ENCODE peak calls at places on chromosomes 6 and 20, in eight cellular contexts. B, R, S, Z, W, A, V and L are unnamed samples.

GRCh38 chr20:56091635-56092180 is 86.4 kb upstream of the CBLN4 start:
- DNase-seq in B (no peak), V (no peak), Z (no peak), W (no peak), S (no peak), R (no peak), A (no peak), L (no peak)

GRCh38 chr6:47766445-47766844 is 15.4 kb upstream of the OPN5 start:
- DNase-seq in V (no peak), S (no peak), A (no peak), Z (no peak), R (no peak), W (no peak), B (no peak), L (no peak)

GRCh38 chr6:163282672-163283071 is 131.8 kb upstream of the QKI start:
- DNase-seq in A (no peak), B (no peak), R (no peak), V (peak), W (no peak), S (no peak), Z (no peak), L (no peak)

GRCh38 chr6:8175046-8175777 is 72.9 kb upstream of the EEF1E1 start:
- DNase-seq in R (no peak), A (no peak), V (no peak), Z (no peak), B (no peak), W (no peak), S (no peak), L (no peak)

GRCh38 chr6:122129313-122130025 is 270.0 kb upstream of the HSF2 start:
- DNase-seq in B (no peak), Z (no peak), V (no peak), R (no peak), S (no peak), W (no peak), A (no peak), L (no peak)

GRCh38 chr6:81105998-81106397 is 646.5 kb downstream of the TENT5A start:
- DNase-seq in R (no peak), S (no peak), W (no peak), Z (no peak), V (peak), B (no peak), A (no peak), L (no peak)

GRCh38 chr6:136582702-136583471 is 32.7 kb upstream of the MAP7 start:
- DNase-seq in Z (no peak), V (peak), S (no peak), W (no peak), B (peak), A (no peak), R (peak), L (peak)

GRCh38 chr6:43714311-43715055 is 26.9 kb upstream of the MRPS18A start:
- DNase-seq in R (no peak), V (peak), S (no peak), B (peak), W (no peak), A (no peak), Z (no peak), L (no peak)

GRCh38 chr20:4864292-4864691 is 137.0 kb downstream of the SLC23A2 start:
- DNase-seq in R (no peak), B (no peak), Z (no peak), V (no peak), W (no peak), S (no peak), A (no peak), L (no peak)

GRCh38 chr6:1765160-1765900 is 155.6 kb downstream of the FOXC1 start:
- DNase-seq in S (no peak), B (no peak), Z (no peak), R (no peak), V (no peak), A (no peak), W (no peak), L (no peak)

GRCh38 chr6:21769405-21769851 is 175.9 kb downstream of the SOX4 start:
- DNase-seq in W (no peak), S (no peak), R (no peak), A (no peak), Z (no peak), V (peak), B (peak), L (peak)

GRCh38 chr6:146546440-146546839 is 2.8 kb downstream of the RAB32 start:
- DNase-seq in W (no peak), B (peak), V (peak), R (no peak), S (no peak), Z (no peak), A (no peak), L (peak)

GRCh38 chr6:164109770-164110140 is 695.2 kb downstream of the QKI start:
- DNase-seq in A (no peak), R (no peak), V (peak), B (peak), S (peak), W (no peak), Z (no peak), L (peak)

GRCh38 chr6:170429457-170429856 is 122.9 kb downstream of the FAM120B start:
- DNase-seq in V (peak), B (no peak), W (no peak), R (no peak), S (peak), A (no peak), Z (no peak), L (peak)

GRCh38 chr6:4780360-4780812 is 4.2 kb downstream of the CDYL start:
- DNase-seq in Z (no peak), R (no peak), S (no peak), W (no peak), B (peak), A (no peak), V (peak), L (peak)

GRCh38 chr6:156880913-156881312 is 103.7 kb downstream of the ARID1B start:
- DNase-seq in Z (no peak), B (no peak), W (no peak), R (peak), S (no peak), V (no peak), A (no peak), L (no peak)

GRCh38 chr20:46073024-46073423 is 16.7 kb downstream of the NCOA5 start:
- DNase-seq in A (no peak), S (no peak), W (no peak), B (no peak), V (no peak), Z (no peak), R (no peak), L (no peak)

GRCh38 chr20:37990571-37991151 is 42.6 kb downstream of the TTI1 start:
- DNase-seq in A (no peak), R (no peak), S (no peak), B (peak), Z (peak), W (peak), V (peak), L (peak)

GRCh38 chr6:130019796-130020105 is 1.4 kb downstream of the L3MBTL3 start:
- DNase-seq in Z (no peak), W (no peak), V (no peak), A (no peak), B (no peak), R (no peak), S (no peak), L (no peak)

GRCh38 chr6:88870728-88871330 is 92.6 kb downstream of the RNGTT start:
- DNase-seq in S (peak), B (peak), R (peak), A (no peak), Z (peak), W (peak), V (peak), L (peak)

GRCh38 chr6:3819161-3820110 is 29.7 kb upstream of the FAM50B start:
- DNase-seq in A (no peak), Z (no peak), W (no peak), B (peak), V (no peak), R (no peak), S (no peak), L (no peak)

GRCh38 chr20:3374296-3374695 is 33.2 kb downstream of the DNAAF9 start:
- DNase-seq in W (no peak), S (no peak), V (no peak), Z (no peak), R (no peak), A (no peak), B (peak), L (peak)

GRCh38 chr20:33677991-33678431 is 3.8 kb upstream of the NECAB3 start:
- DNase-seq in Z (no peak), S (no peak), B (no peak), R (no peak), W (no peak), V (no peak), A (no peak), L (no peak)

GRCh38 chr6:12836009-12836408 is 119.4 kb downstream of the PHACTR1 start:
- DNase-seq in Z (no peak), S (no peak), W (no peak), B (no peak), A (no peak), R (no peak), V (no peak), L (no peak)

GRCh38 chr6:109491207-109491938 is 8.4 kb upstream of the ZBTB24 start:
- DNase-seq in A (no peak), R (no peak), W (no peak), V (peak), Z (no peak), B (no peak), S (no peak), L (no peak)

GRCh38 chr6:57257911-57258541 is 35.9 kb upstream of the RAB23 start:
- DNase-seq in S (no peak), W (no peak), V (peak), Z (no peak), A (no peak), R (no peak), B (peak), L (peak)

GRCh38 chr6:46491789-46492547 is 719 bp upstream of the RCAN2 start:
- DNase-seq in B (peak), W (peak), A (peak), S (peak), Z (no peak), R (peak), V (peak), L (no peak)

GRCh38 chr6:71364910-71365542 is 76.4 kb downstream of the OGFRL1 start:
- DNase-seq in R (no peak), S (no peak), B (no peak), Z (no peak), W (no peak), A (no peak), V (no peak), L (no peak)

GRCh38 chr6:33812669-33813068 is 8.9 kb upstream of the MLN start:
- DNase-seq in Z (no peak), A (no peak), R (no peak), S (peak), B (peak), V (peak), W (peak), L (peak)

GRCh38 chr6:154606457-154606856 is 96.0 kb upstream of the CNKSR3 start:
- DNase-seq in W (peak), B (no peak), V (peak), S (no peak), R (no peak), A (no peak), Z (peak), L (no peak)

GRCh38 chr6:144776031-144776819 is 491.1 kb downstream of the UTRN start:
- DNase-seq in V (no peak), W (no peak), B (no peak), Z (no peak), R (no peak), S (peak), A (no peak), L (no peak)

GRCh38 chr6:118679293-118679692 is 27.9 kb upstream of the CEP85L start:
- DNase-seq in Z (no peak), S (no peak), R (no peak), V (no peak), B (peak), W (no peak), A (no peak), L (no peak)

GRCh38 chr20:6420336-6420735 is 297.5 kb upstream of the FERMT1 start:
- DNase-seq in S (no peak), Z (no peak), A (no peak), B (no peak), V (peak), R (no peak), W (no peak), L (no peak)

GRCh38 chr6:52390361-52390727 is 28.4 kb downstream of the PAQR8 start:
- DNase-seq in V (peak), B (peak), Z (peak), R (peak), S (no peak), W (peak), A (no peak), L (peak)